ENCODE peak calls at places on chromosomes 6 and 20, in five cellular contexts. T, P, D, U and L are unnamed samples. For H3K36me3 and H3K27me3, the result is how much of the 10 kb centered on the place peaks cover.

GRCh38 chr6:110357298-110357695 is 852 bp downstream of the METTL24 start:
- ATAC-seq in U (no peak), T (no peak), P (no peak), D (peak), L (peak)

GRCh38 chr6:108164537-108164814 is 1.3 kb upstream of the NR2E1 start:
- ATAC-seq in U (no peak), T (no peak), D (no peak), P (no peak), L (no peak)

GRCh38 chr6:169232507-169232931 is 21.1 kb downstream of the THBS2 start:
- ATAC-seq in P (no peak), U (no peak), D (no peak), T (no peak), L (no peak)

GRCh38 chr6:42022755-42023384 is 27.5 kb upstream of the TAF8 start:
- ATAC-seq in U (peak), T (peak), D (no peak), P (peak), L (no peak)

GRCh38 chr20:6718660-6719059 is 48.8 kb upstream of the BMP2 start:
- ATAC-seq in U (no peak), T (peak), P (no peak), D (peak), L (no peak)

GRCh38 chr6:84512396-84512795 is 252.0 kb downstream of the TBX18 start:
- ATAC-seq in T (no peak), U (no peak), D (no peak), P (no peak), L (no peak)

GRCh38 chr20:56426926-56427325 is 14.9 kb downstream of the CASS4 start:
- ATAC-seq in P (no peak), D (no peak), U (no peak), T (no peak), L (no peak)

GRCh38 chr20:25037288-25038102 is 20.4 kb downstream of the ACSS1 start:
- ATAC-seq in P (no peak), U (no peak), T (peak), D (no peak), L (no peak)

GRCh38 chr6:90442366-90442765 is 144.5 kb downstream of the MAP3K7 start:
- ATAC-seq in P (no peak), D (no peak), T (no peak), U (no peak), L (no peak)

GRCh38 chr20:17782768-17783167 is 83.0 kb downstream of the BANF2 start:
- ATAC-seq in T (no peak), U (no peak), D (no peak), P (no peak), L (no peak)

GRCh38 chr20:40073535-40074111 is 615.4 kb downstream of the MAFB start:
- ATAC-seq in D (no peak), T (no peak), U (no peak), P (no peak), L (no peak)

GRCh38 chr6:163814494-163815364 is 400.2 kb downstream of the QKI start:
- ATAC-seq in D (peak), T (no peak), U (peak), P (no peak), L (peak)

GRCh38 chr6:10409766-10410209 is 5.1 kb downstream of the TFAP2A start:
- ATAC-seq in U (no peak), D (no peak), P (no peak), T (no peak), L (no peak)

GRCh38 chr20:1334761-1335160 is 5.8 kb upstream of the SDCBP2 start:
- ATAC-seq in D (no peak), U (peak), T (no peak), P (peak), L (no peak)

GRCh38 chr6:81682238-81682795 is 70.2 kb downstream of the TENT5A start:
- ATAC-seq in D (no peak), P (no peak), U (no peak), T (no peak), L (no peak)

GRCh38 chr6:44053760-44054556 is 73.3 kb downstream of the MRPL14 start:
- ATAC-seq in P (no peak), U (no peak), T (no peak), D (no peak), L (no peak)

DNA sequence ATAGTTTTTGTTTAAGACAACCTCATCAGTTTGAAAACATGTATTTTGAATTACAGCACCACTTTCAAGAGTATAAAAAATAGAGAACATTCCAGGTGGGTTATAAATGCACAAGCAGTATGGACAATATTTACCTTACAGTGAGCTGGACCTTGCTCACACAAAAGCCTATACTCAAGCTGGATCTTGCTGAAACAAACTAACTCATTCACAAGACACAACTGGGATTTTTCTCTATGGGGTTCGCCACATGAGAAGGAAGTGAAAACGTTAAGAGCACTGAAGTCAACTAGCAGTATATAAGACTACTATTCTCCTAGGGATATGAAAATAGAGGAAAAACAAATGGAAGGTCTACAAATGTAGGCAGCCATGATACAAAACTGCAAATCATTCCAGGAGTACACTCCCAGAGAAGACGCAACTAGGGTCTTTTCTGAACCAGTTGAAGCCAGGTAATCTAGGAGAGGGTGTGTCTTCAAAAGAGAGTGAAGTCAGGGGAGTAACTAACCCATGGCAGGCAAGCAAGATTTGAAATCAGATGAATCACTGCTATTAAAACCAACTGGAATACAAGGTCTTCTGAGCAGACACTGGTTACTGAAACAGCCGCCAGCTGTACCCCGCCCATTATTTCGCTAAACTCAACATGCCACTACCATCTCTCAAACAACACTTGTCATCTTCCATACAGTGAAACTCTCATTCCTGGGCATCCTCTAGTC is 26.5 kb downstream of the STAU1 start:
- ATAC-seq in T (peak), P (peak), D (no peak), U (no peak), L (no peak)
- H3K36me3 ChIP-seq in T (under half), P (under half), D (under half), U (half or more), L (under half)

GRCh38 chr20:57536759-57537724 is 12.1 kb upstream of the CTCFL start:
- ATAC-seq in T (no peak), U (no peak), D (no peak), P (no peak), L (no peak)
- H3K27me3 ChIP-seq in T (under half), U (under half), D (under half), P (under half), L (under half)

DNA sequence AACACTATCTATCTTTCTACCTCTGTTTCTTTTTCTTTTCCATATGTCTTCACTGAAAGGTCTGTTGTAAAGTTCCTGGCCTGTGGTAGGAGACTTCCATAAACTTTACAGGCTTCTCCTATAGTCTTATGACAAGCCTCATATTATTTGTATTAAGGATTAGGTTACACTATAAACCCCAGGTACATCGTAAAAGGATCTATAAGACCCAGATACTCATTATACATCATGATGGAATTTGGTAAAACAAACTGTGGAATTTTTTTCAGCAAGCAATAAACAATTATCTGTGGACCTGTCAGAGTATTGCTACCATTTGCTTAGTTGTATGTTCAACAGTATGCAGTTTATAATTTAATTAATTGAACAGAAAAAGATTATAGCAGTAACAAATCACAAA is 55.5 kb downstream of the RFX6 start:
- ATAC-seq in P (no peak), U (no peak), T (no peak), D (no peak), L (no peak)
- TF ChIP-seq EP300 in P (no peak), U (no peak), T (no peak), D (no peak), L (no peak)

DNA sequence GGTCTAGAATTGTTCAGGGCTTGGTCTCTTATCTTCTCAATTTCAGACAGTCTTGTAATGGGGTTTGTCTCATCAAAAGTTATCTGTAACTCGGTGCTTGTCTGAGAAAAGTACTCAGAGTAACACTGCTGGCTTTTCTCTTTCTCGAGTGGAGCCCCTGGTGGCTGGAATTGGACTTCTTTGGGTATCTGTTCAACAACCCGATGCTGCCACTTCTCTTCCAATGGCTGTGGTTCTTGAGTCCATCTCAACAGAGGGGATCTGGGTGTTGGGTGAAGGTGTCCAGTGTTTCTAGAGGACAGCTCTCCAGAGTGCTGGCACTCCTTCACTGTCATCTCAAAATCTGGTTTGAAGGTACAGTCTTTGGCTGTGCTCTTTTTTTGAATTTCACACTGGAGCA is 24.6 kb downstream of the DST start:
- ATAC-seq in P (peak), T (peak), U (peak), D (no peak), L (no peak)
- H3K36me3 ChIP-seq in P (under half), T (under half), U (under half), D (under half), L (half or more)

DNA sequence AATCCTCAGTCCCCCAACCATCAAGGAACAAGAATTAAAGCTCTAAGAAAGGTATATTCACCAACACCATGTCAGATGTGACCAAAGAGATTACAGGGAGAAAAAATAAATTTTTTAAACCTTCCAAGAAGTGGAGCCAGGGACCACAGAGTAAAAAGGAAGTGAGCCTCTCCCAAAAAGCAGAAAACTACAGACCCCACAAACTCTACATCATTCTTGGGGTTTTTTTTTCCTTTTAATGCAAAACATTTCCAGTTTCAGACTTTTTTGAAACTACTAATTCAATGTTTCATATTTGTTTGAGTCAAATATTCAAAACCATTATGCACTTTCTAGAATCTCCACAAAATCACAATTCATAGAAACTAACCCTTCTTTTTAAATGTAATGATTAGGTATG is 6.8 kb upstream of the IL17F start:
- ATAC-seq in P (no peak), D (no peak), T (peak), U (no peak), L (no peak)
- H3K27me3 ChIP-seq in P (under half), D (under half), T (under half), U (under half), L (under half)

DNA sequence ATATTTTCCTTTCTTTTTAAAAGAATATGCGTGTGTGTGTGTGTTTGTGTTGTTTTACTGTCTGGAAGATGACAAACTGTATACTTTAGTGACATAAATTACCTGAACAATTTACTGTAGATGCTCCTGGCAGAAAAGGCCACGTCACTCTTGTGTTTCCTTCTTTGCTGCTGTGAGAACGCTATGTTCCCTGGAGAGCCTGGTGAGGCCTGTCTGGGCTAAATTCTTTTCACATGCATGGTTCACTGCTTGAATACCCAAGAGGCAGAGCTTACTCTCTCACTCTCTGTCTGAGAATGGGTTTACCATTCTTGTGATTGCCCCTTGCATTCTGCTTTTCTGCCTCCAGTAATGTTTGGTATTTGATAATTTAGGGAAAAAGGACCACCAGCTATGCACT is 64.3 kb downstream of the EDN1 start:
- ATAC-seq in D (peak), P (no peak), U (no peak), T (peak), L (peak)
- TF ChIP-seq EP300 in D (peak), P (no peak), U (no peak), T (peak), L (peak)

DNA sequence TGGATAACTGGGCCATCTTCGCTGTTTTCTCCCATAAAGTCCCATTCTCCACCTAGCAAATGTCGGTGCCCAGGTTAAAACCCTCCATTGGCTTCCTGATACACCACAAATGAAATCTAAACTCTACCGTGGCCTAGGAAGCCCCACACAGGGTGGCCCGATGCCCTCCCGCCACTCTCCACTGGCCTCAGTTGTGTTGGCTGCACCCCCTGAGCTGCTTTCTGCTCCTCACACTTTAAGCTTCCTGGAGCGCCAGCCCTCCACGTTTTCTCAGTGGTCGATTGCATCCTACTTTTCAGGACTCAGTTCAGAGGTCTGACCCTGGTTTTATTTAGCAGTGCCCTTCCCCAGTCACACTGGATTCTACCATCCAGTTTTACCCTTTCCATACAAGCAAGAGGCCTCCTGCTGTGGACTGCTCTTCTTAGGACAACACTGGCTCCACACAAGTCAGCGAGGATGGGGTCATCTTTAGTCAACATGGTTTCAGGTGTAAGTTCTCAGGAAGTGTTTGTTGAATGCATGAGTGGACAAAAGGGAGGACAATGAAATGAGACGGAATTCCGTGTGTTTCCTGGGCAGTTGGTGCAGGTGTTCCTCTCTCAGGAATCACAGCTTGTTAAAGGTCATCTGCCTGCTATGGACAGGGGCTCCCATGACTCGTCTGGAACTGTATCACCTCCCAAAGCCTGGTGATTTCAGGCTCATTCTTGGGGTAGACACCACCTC is 124.1 kb downstream of the SULF2 start:
- ATAC-seq in U (no peak), D (no peak), T (no peak), P (no peak), L (no peak)
- H3K36me3 ChIP-seq in U (under half), D (under half), T (under half), P (under half), L (under half)

DNA sequence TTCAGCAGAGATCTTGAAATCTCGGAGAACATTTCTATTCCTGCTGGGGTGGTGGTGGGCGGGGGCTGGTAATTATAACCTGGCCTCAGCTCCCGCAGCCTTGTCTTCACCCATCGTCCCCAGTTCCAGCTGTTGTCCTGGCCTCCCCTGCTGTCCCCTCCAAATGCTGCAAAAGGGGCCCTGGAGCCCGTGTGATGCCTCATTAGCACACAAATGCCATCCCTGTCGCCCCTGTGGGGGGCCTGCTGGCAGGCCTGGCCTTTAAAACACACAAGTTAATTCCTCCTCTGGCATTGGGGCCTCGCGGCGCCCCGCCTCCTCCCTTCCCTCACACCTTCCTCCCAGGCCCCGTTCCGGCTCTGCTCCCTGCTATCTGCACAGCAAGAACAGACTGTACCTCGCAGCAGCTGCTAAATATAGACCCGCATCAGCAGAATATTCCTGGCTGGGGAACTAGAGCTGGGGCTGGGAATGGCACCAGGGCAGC is 85.7 kb downstream of the CDH22 start:
- ATAC-seq in T (no peak), D (no peak), U (no peak), P (no peak), L (peak)
- H3K27me3 ChIP-seq in T (under half), D (under half), U (under half), P (under half), L (under half)

GRCh38 chr6:3075522-3076113 is 7.3 kb downstream of the RIPK1 start:
- ATAC-seq in T (peak), U (no peak), D (no peak), P (peak), L (no peak)
- TF ChIP-seq EP300 in T (no peak), U (no peak), D (no peak), P (no peak), L (no peak)